ENCODE peak calls at places on chromosomes 6 and 20, in five cellular contexts. J is GM12878, O is H1, V is K562, E is HepG2. W is an unnamed sample.

GRCh38 chr20:9110365-9110764 is 41.5 kb downstream of the PLCB4 start:
- DNase-seq in O (no peak), E (no peak), V (no peak), J (no peak), W (no peak)

GRCh38 chr20:23659989-23660837 is 22.5 kb upstream of the CST3 start:
- DNase-seq in O (no peak), J (no peak), E (peak), V (no peak), W (no peak)

GRCh38 chr20:20370087-20370575 is 2.2 kb downstream of the INSM1 start:
- DNase-seq in E (no peak), J (no peak), O (no peak), V (no peak), W (no peak)

GRCh38 chr20:631091-631490 is 21.0 kb upstream of the TCF15 start:
- DNase-seq in J (no peak), O (no peak), E (no peak), V (no peak), W (no peak)

GRCh38 chr6:6968357-6968730 is 139.4 kb upstream of the RREB1 start:
- DNase-seq in J (no peak), E (no peak), V (peak), O (no peak), W (no peak)

GRCh38 chr6:42697268-42697655 is 25.1 kb downstream of the PRPH2 start:
- DNase-seq in V (no peak), O (no peak), E (no peak), J (no peak), W (no peak)

GRCh38 chr20:47278907-47279348 is 77.6 kb downstream of the ZMYND8 start:
- DNase-seq in V (peak), J (no peak), O (no peak), E (no peak), W (no peak)

GRCh38 chr6:118387921-118388701 is 160.0 kb upstream of the PLN start:
- DNase-seq in O (no peak), E (no peak), J (no peak), V (no peak), W (no peak)

GRCh38 chr20:1183153-1183552 is 1.6 kb downstream of the TMEM74B start:
- DNase-seq in V (no peak), O (no peak), E (no peak), J (no peak), W (no peak)

GRCh38 chr6:138104618-138105213 is 2.5 kb downstream of the PERP start:
- DNase-seq in O (no peak), V (no peak), J (no peak), E (no peak), W (no peak)

GRCh38 chr20:45969712-45970634 is 2.0 kb downstream of the ZNF335 start:
- DNase-seq in O (no peak), J (no peak), E (peak), V (peak), W (peak)

GRCh38 chr20:44405785-44406571 is 50.5 kb downstream of the HNF4A start:
- DNase-seq in J (no peak), O (no peak), V (no peak), E (no peak), W (no peak)

GRCh38 chr6:22253955-22254655 is 42.7 kb downstream of the PRL start:
- DNase-seq in E (no peak), V (no peak), O (no peak), J (no peak), W (no peak)

GRCh38 chr20:49356676-49357075 is 78.8 kb upstream of the ZNFX1 start:
- DNase-seq in J (no peak), O (no peak), E (no peak), V (no peak), W (no peak)

GRCh38 chr6:88914180-88914579 is 49.2 kb downstream of the RNGTT start:
- DNase-seq in E (no peak), V (no peak), J (no peak), O (no peak), W (no peak)
- TF ChIP-seq ATF3 in E (no peak), V (no peak), J (no peak), O (no peak), W (no peak)

DNA sequence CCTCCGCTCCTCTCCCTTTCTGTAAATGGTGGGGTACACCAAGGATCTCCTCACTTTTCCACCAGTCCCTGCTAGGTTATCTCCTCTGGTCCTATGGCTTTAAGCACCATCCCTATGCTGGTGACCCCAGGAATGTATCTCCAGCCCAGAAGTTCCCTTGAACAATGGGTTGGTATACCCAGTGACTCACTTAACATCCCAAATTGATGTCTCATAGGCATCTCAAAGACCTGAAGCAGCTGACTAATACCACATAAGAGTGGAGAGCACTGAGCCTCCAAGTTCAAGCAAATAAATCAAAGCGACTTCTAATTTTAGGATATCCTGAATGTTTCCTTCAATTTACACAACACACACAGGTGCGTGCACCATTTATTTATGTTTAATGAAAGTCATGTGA is 48.3 kb downstream of the ADGRF1 start:
- DNase-seq in E (peak), J (no peak), O (no peak), V (no peak), W (no peak)
- TF ChIP-seq CREB1 in E (no peak), J (no peak), O (no peak), V (no peak), W (no peak)

GRCh38 chr6:167394330-167394729 is 69.4 kb downstream of the TTLL2 start:
- DNase-seq in V (no peak), O (no peak), E (no peak), J (no peak), W (no peak)
- TF ChIP-seq ATF3 in V (no peak), O (no peak), E (no peak), J (no peak), W (no peak)

DNA sequence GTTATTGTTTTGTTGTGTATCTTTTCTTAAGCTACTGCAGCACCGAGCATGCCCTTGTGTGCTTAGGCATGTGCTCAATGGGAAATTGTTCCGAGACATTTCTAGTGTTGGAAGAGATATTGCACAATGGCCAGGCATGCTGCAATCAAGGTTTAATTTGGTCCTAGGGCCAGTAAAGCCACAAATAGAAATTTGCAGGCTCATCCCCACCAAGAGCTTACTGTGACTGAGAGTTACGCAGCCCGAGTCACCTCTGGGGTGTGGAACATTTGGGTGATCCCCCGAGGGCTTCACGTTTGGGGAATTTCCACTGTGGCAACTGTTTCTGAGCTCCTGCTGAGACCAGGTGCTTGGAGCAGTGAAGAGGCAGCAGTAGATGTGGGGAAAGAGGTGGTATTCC is 65.8 kb downstream of the ADTRP start:
- DNase-seq in E (no peak), O (no peak), J (no peak), V (no peak), W (no peak)
- TF ChIP-seq CREB1 in E (no peak), O (no peak), J (peak), V (no peak), W (no peak)

DNA sequence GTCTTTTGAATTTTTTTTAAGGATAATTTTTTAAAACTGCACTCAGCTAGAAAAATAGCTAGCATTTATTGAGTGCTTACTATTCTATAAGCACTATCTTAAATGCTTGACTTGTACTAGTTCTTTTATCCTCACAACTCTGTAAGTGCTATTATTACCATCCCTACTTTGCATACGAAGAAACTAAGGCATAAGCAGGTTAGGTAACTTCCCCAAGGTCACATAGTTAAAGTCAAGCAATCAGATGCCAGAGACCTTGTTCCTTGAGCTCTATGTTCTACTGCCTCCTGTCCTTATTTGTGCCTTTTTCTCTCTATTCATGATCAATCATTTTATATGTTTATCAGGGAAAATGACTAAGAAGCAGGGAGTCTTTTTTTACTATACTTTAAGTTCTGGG is 65.0 kb downstream of the GCLC start:
- DNase-seq in V (no peak), E (no peak), J (no peak), O (no peak), W (no peak)
- TF ChIP-seq ATF3 in V (no peak), E (no peak), J (no peak), O (no peak), W (no peak)

DNA sequence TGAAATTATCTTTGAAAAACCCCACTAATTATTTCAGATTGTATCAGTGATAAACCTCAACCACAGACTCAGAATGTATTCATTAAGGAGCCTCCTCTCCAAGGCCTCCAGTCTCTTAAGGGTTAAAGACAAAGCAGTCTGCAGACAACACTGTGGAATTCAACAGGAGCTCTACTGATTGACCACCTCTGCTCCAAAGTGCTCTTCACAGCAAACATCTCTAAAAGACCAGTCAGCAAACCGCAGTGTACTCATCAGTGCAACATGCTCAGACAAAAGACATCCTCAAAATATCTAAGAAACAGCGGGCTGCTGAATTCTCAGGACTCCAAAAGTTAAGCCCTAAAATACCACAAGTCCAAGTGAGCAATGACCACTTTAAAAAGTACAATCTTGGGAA is 42.0 kb downstream of the UQCC1 start:
- DNase-seq in J (no peak), E (peak), O (no peak), V (no peak), W (no peak)
- TF ChIP-seq CREB1 in J (no peak), E (no peak), O (no peak), V (no peak), W (no peak)

GRCh38 chr20:5395932-5396727 is 79.4 kb upstream of the PROKR2 start:
- DNase-seq in J (no peak), V (no peak), E (no peak), O (no peak), W (no peak)

GRCh38 chr20:5402903-5403531 is 86.3 kb upstream of the PROKR2 start:
- DNase-seq in E (peak), J (no peak), V (peak), O (peak), W (peak)

GRCh38 chr20:5401277-5401676 is 84.5 kb upstream of the PROKR2 start:
- DNase-seq in E (no peak), V (no peak), J (no peak), O (no peak), W (no peak)

GRCh38 chr20:5397418-5397817 is 80.7 kb upstream of the PROKR2 start:
- DNase-seq in O (no peak), V (no peak), J (no peak), E (no peak), W (no peak)

GRCh38 chr20:5400164-5400762 is 83.5 kb upstream of the PROKR2 start:
- DNase-seq in E (peak), V (no peak), J (no peak), O (peak), W (peak)
- TF ChIP-seq ATF3 in E (no peak), V (no peak), J (no peak), O (no peak), W (no peak)

W was measured in WTC11.